ENCODE peak calls at places on chromosome 14, in six cellular contexts. Y is effector memory CD8-positive, alpha-beta T cell; O is naive thymus-derived CD8-positive, alpha-beta T cell; V is stimulated activated effector memory CD8-positive, alpha-beta T cell treated with anti-CD3 and anti-CD28 coated beads, Interleukin-12 subunit alpha, Interleukin-12 subunit beta, amount 100 ng/mL, for 72 hours; Q is Panc1; W is activated T-helper 17 cell treated with anti-CD3 and anti-CD28 coated beads, Interleukin-2, amount 50 U/mL, for 72 hours. U is an unnamed sample.

GRCh38 chr14:98136019-98136418 is 1136.0 kb downstream of the BCL11B start:
- ATAC-seq in Y (peak; percentile 45), O (peak; percentile 76), V (no peak), Q (no peak), W (no peak), U (no peak)

GRCh38 chr14:104185916-104186495 is 47.6 kb downstream of the KIF26A start:
- ATAC-seq in Y (no peak), O (no peak), V (no peak), Q (no peak), W (no peak), U (no peak)

GRCh38 chr14:100740931-100741330 is 14.2 kb downstream of the DLK1 start:
- ATAC-seq in Y (no peak), O (no peak), V (no peak), Q (no peak), W (no peak), U (no peak)

GRCh38 chr14:81341405-81342180 is 58.5 kb downstream of the STON2 start:
- ATAC-seq in Y (no peak), O (no peak), V (no peak), Q (no peak), W (no peak), U (no peak)

GRCh38 chr14:22084393-22085281 is 411.0 kb upstream of the OR4E1 start:
- ATAC-seq in Y (no peak), O (no peak), V (no peak), Q (no peak), W (peak; percentile 34), U (peak; percentile 32)

GRCh38 chr14:75476274-75476995 is 45.8 kb upstream of the BATF start:
- ATAC-seq in Y (no peak), O (no peak), V (no peak), Q (no peak), W (no peak), U (peak; percentile 74)

GRCh38 chr14:105999361-106000028 is 473.1 kb downstream of the TMEM121 start:
- ATAC-seq in Y (peak; percentile 83), O (peak; percentile 73), V (peak; percentile 90), Q (no peak), W (peak; percentile 91), U (no peak)

GRCh38 chr14:89965839-89966238 is 10.1 kb downstream of the TDP1 start:
- ATAC-seq in Y (no peak), O (no peak), V (peak; percentile 47), Q (no peak), W (peak; percentile 18), U (no peak)

GRCh38 chr14:101561145-101561896 is at the start of gene DIO3:
- ATAC-seq in Y (no peak), O (no peak), V (no peak), Q (no peak), W (no peak), U (no peak)

GRCh38 chr14:31927348-31927826 is 149.7 kb upstream of the ARHGAP5 start:
- ATAC-seq in Y (no peak), O (no peak), V (peak; percentile 84), Q (peak; percentile 80), W (peak; percentile 88), U (peak; percentile 78)

GRCh38 chr14:74611672-74612345 is at the start of gene LTBP2:
- ATAC-seq in Y (peak; percentile 23), O (peak; percentile 7), V (peak; percentile 41), Q (peak; percentile 9), W (no peak), U (peak; percentile 32)

GRCh38 chr14:32183151-32184048 is 18.4 kb upstream of the RNU6-7 start:
- ATAC-seq in Y (no peak), O (no peak), V (no peak), Q (no peak), W (no peak), U (no peak)

GRCh38 chr14:22918519-22918808 is 485 bp downstream of the RBM23 start:
- ATAC-seq in Y (no peak), O (no peak), V (peak; percentile 35), Q (peak; percentile 6), W (peak; percentile 17), U (no peak)

GRCh38 chr14:91245029-91245428 is 525 bp upstream of the GPR68 start:
- ATAC-seq in Y (peak; percentile 47), O (peak; percentile 68), V (peak; percentile 22), Q (no peak), W (peak; percentile 34), U (no peak)

GRCh38 chr14:30943694-30944093 is 69.3 kb downstream of the COCH start:
- ATAC-seq in Y (no peak), O (no peak), V (no peak), Q (no peak), W (no peak), U (no peak)

GRCh38 chr14:37720131-37720530 is 124.7 kb downstream of the TTC6 start:
- ATAC-seq in Y (no peak), O (no peak), V (no peak), Q (no peak), W (no peak), U (no peak)

GRCh38 chr14:54366726-54367707 is 29.8 kb upstream of the CDKN3 start:
- ATAC-seq in Y (peak; percentile 83), O (peak; percentile 91), V (peak; percentile 83), Q (peak; percentile 97), W (peak; percentile 65), U (peak; percentile 43)

GRCh38 chr14:38078393-38078792 is 129.3 kb upstream of the SSTR1 start:
- ATAC-seq in Y (peak; percentile 89), O (peak; percentile 90), V (peak; percentile 75), Q (no peak), W (peak; percentile 47), U (no peak)

GRCh38 chr14:23240661-23241060 is 2.9 kb downstream of the RNF212B start:
- ATAC-seq in Y (no peak), O (no peak), V (no peak), Q (no peak), W (no peak), U (no peak)

GRCh38 chr14:68612049-68612448 is 180.8 kb downstream of the ZFP36L1 start:
- ATAC-seq in Y (no peak), O (no peak), V (no peak), Q (no peak), W (no peak), U (peak; percentile 42)

GRCh38 chr14:37036669-37037341 is 135.6 kb downstream of the SLC25A21 start:
- ATAC-seq in Y (no peak), O (no peak), V (no peak), Q (no peak), W (no peak), U (no peak)

GRCh38 chr14:94897092-94897491 is 127.2 kb upstream of the GSC start:
- ATAC-seq in Y (no peak), O (no peak), V (no peak), Q (no peak), W (no peak), U (peak; percentile 79)

GRCh38 chr14:90580381-90581335 is 183.8 kb downstream of the CALM1 start:
- ATAC-seq in Y (no peak), O (no peak), V (no peak), Q (no peak), W (no peak), U (no peak)

GRCh38 chr14:65356327-65356836 is 56.1 kb upstream of the FUT8 start:
- ATAC-seq in Y (no peak), O (no peak), V (peak; percentile 8), Q (no peak), W (peak; percentile 82), U (no peak)

GRCh38 chr14:73238941-73239340 is 1.6 kb downstream of the PAPLN start:
- ATAC-seq in Y (no peak), O (no peak), V (no peak), Q (peak; percentile 46), W (no peak), U (no peak)

GRCh38 chr14:51293926-51294290 is 53.9 kb downstream of the TMX1 start:
- ATAC-seq in Y (no peak), O (no peak), V (no peak), Q (no peak), W (no peak), U (peak; percentile 20)

GRCh38 chr14:61219256-61219655 is 61.9 kb downstream of the TMEM30B start:
- ATAC-seq in Y (no peak), O (no peak), V (peak; percentile 73), Q (no peak), W (peak; percentile 67), U (no peak)

U was measured in gastroesophageal sphincter.